ENCODE peak calls at places on chromosomes 12 and 14, in five cellular contexts. S, P, T, L and C are unnamed samples.

GRCh38 chr12:50569876-50570275 is 65.1 kb downstream of the DIP2B start:
- DNase-seq in S (no peak), P (no peak), T (no peak), L (no peak), C (no peak)

GRCh38 chr12:112344220-112344619 is 38.0 kb downstream of the HECTD4 start:
- DNase-seq in S (no peak), P (no peak), T (no peak), L (no peak), C (no peak)

GRCh38 chr12:69059465-69060457 is 126.8 kb upstream of the CPM start:
- DNase-seq in S (peak), P (no peak), T (no peak), L (no peak), C (no peak)

GRCh38 chr12:40149673-40150260 is 43.9 kb upstream of the SLC2A13 start:
- DNase-seq in S (no peak), P (no peak), T (no peak), L (no peak), C (no peak)

GRCh38 chr12:51895378-51896135 is 7.7 kb downstream of the ANKRD33 start:
- DNase-seq in S (no peak), P (no peak), T (peak), L (no peak), C (no peak)

GRCh38 chr14:21543426-21544350 is 17.5 kb upstream of the SALL2 start:
- DNase-seq in S (no peak), P (peak), T (no peak), L (no peak), C (no peak)

GRCh38 chr12:12016284-12017100 is 54.2 kb upstream of the BCL2L14 start:
- DNase-seq in S (no peak), P (no peak), T (no peak), L (no peak), C (no peak)

GRCh38 chr12:6791931-6792520 is 2.7 kb downstream of the CD4 start:
- DNase-seq in S (no peak), P (no peak), T (no peak), L (no peak), C (no peak)

GRCh38 chr12:26034371-26035142 is 76.1 kb downstream of the RASSF8 start:
- DNase-seq in S (no peak), P (no peak), T (no peak), L (no peak), C (no peak)

GRCh38 chr12:17214910-17215309 is 608.9 kb upstream of the LMO3 start:
- DNase-seq in S (no peak), P (no peak), T (no peak), L (no peak), C (no peak)

GRCh38 chr12:55067701-55068100 is 47.9 kb downstream of the NEUROD4 start:
- DNase-seq in S (no peak), P (peak), T (no peak), L (no peak), C (no peak)

GRCh38 chr12:131862994-131863710 is 31.3 kb upstream of the ULK1 start:
- DNase-seq in S (no peak), P (no peak), T (no peak), L (no peak), C (no peak)

GRCh38 chr12:22728989-22729388 is 104.0 kb downstream of the ETNK1 start:
- DNase-seq in S (no peak), P (peak), T (no peak), L (no peak), C (no peak)

GRCh38 chr12:56119361-56119796 is 1.3 kb downstream of the ZC3H10 start:
- DNase-seq in S (peak), P (peak), T (no peak), L (no peak), C (peak)

GRCh38 chr14:90488256-90488655 is 91.4 kb downstream of the CALM1 start:
- DNase-seq in S (no peak), P (no peak), T (no peak), L (no peak), C (no peak)

GRCh38 chr12:76346798-76347420 is 1.3 kb downstream of the BBS10 start:
- DNase-seq in S (no peak), P (peak), T (no peak), L (peak), C (peak)

GRCh38 chr12:92574046-92574783 is 128.6 kb upstream of the PLEKHG7 start:
- DNase-seq in S (no peak), P (peak), T (no peak), L (no peak), C (no peak)

GRCh38 chr12:47778842-47779241 is 5.8 kb downstream of the SLC48A1 start:
- DNase-seq in S (no peak), P (no peak), T (peak), L (no peak), C (no peak)
- H3K4me3 ChIP-seq in S (no peak), P (no peak), T (no peak), L (no peak), C (no peak)

DNA sequence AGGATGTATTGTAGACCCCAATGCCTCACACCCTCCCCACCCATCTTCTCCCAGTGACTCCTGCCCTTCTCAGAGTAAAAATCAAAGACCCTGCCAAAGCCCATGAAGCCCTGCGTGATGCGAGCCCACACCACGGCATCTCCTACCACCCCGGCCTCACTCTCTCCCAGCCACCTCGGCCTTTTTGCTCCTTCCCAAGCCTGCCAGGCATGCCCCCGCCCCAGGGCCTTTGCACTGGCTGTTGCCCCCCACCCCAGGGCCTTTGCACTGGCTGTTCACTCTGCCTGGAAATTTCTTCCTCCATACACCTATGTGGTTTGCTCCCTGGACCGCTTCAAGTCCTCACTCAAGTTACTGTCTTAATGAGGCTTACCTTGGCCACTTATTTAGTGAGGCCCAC is 5.0 kb upstream of the CHGA start:
- DNase-seq in S (no peak), P (no peak), T (no peak), L (no peak), C (no peak)
- H3K27ac ChIP-seq in S (no peak), P (no peak), T (no peak), L (no peak), C (no peak)

GRCh38 chr12:115943310-115943629 is 334.2 kb downstream of the MED13L start:
- DNase-seq in S (no peak), P (no peak), T (no peak), L (no peak), C (no peak)
- H3K4me3 ChIP-seq in S (no peak), P (no peak), T (no peak), L (no peak), C (no peak)

GRCh38 chr14:38469156-38469555 is 213.3 kb upstream of the CLEC14A start:
- DNase-seq in S (peak), P (no peak), T (no peak), L (no peak), C (no peak)
- H3K27ac ChIP-seq in S (no peak), P (no peak), T (no peak), L (no peak), C (no peak)